ENCODE peak calls at places on chromosomes 7 and 10, in six cellular contexts. X is A549, G is GM12878, P is endothelial cell of umbilical vein, D is K562, Z is HepG2. H is an unnamed sample.

GRCh38 chr7:88339195-88339922 is 32.7 kb upstream of the STEAP4 start:
- DNase-seq in D (no peak), G (no peak), X (no peak), Z (no peak), P (no peak), H (no peak)

GRCh38 chr10:12500406-12501303 is 151.3 kb downstream of the CAMK1D start:
- DNase-seq in P (peak), G (no peak), D (peak), X (no peak), Z (no peak), H (peak)

GRCh38 chr7:149559711-149560110 is 62.1 kb upstream of the ZNF746 start:
- DNase-seq in D (no peak), P (no peak), G (no peak), X (no peak), Z (no peak), H (peak)

GRCh38 chr7:28708458-28708951 is 249.6 kb downstream of the TRIL start:
- DNase-seq in D (no peak), X (no peak), G (no peak), P (no peak), Z (no peak), H (no peak)

GRCh38 chr10:69056129-69056528 is 31.8 kb upstream of the SRGN start:
- DNase-seq in P (no peak), G (no peak), Z (no peak), X (no peak), D (peak), H (peak)

GRCh38 chr7:1662101-1662500 is 8.0 kb upstream of the ELFN1 start:
- DNase-seq in G (no peak), D (no peak), X (no peak), P (no peak), Z (peak), H (no peak)

GRCh38 chr10:91665842-91666241 is 33.0 kb upstream of the PPP1R3C start:
- DNase-seq in X (no peak), Z (no peak), G (no peak), D (peak), P (no peak), H (no peak)

GRCh38 chr10:71427246-71427645 is 30.5 kb downstream of the CDH23 start:
- DNase-seq in D (no peak), G (no peak), Z (no peak), X (no peak), P (no peak), H (no peak)

GRCh38 chr10:77548671-77549070 is 88.9 kb downstream of the KCNMA1 start:
- DNase-seq in Z (no peak), P (no peak), G (no peak), D (no peak), X (no peak), H (no peak)

GRCh38 chr7:115526272-115526671 is 504.3 kb downstream of the TFEC start:
- DNase-seq in Z (no peak), P (no peak), X (no peak), D (no peak), G (no peak), H (no peak)

GRCh38 chr7:73631558-73631957 is 7.2 kb upstream of the MLXIPL start:
- DNase-seq in X (no peak), P (no peak), D (no peak), G (no peak), Z (no peak), H (no peak)

GRCh38 chr10:7432884-7433726 is 22.3 kb upstream of the SFMBT2 start:
- DNase-seq in D (no peak), X (no peak), G (no peak), P (peak), Z (no peak), H (no peak)

GRCh38 chr10:133338080-133339071 is 1.7 kb upstream of the CALY start:
- DNase-seq in Z (no peak), G (no peak), D (no peak), X (no peak), P (no peak), H (no peak)

GRCh38 chr7:18352339-18353255 is 143.0 kb upstream of the HDAC9 start:
- DNase-seq in Z (peak), P (peak), X (peak), G (no peak), D (peak), H (peak)

GRCh38 chr10:30833625-30833970 is 198.1 kb downstream of the ZNF438 start:
- DNase-seq in X (no peak), G (no peak), D (no peak), P (no peak), Z (no peak), H (peak)

GRCh38 chr10:111916011-111916410 is 267.6 kb downstream of the GPAM start:
- DNase-seq in G (no peak), D (no peak), P (no peak), X (no peak), Z (no peak), H (no peak)

GRCh38 chr7:77327067-77327931 is 88.8 kb downstream of the GSAP start:
- DNase-seq in G (no peak), D (no peak), Z (peak), X (no peak), P (peak), H (peak)

GRCh38 chr7:767580-767940 is 40.5 kb upstream of the PRKAR1B start:
- DNase-seq in X (no peak), G (no peak), P (no peak), D (no peak), Z (no peak), H (no peak)

GRCh38 chr7:111753968-111754367 is 191.7 kb upstream of the IMMP2L start:
- DNase-seq in D (no peak), G (no peak), P (no peak), X (no peak), Z (no peak), H (no peak)

GRCh38 chr10:36759111-36759805 is 366.1 kb upstream of the ANKRD30A start:
- DNase-seq in G (no peak), P (no peak), X (peak), Z (no peak), D (no peak), H (no peak)

GRCh38 chr10:77264527-77264926 is 373.1 kb downstream of the KCNMA1 start:
- DNase-seq in D (no peak), X (no peak), P (no peak), G (no peak), Z (no peak), H (no peak)

GRCh38 chr7:116403265-116403664 is 96.3 kb upstream of the CAV2 start:
- DNase-seq in X (no peak), G (no peak), P (peak), D (no peak), Z (no peak), H (no peak)

GRCh38 chr7:129610709-129611245 is 743 bp upstream of the NRF1 start:
- DNase-seq in P (no peak), X (no peak), Z (no peak), G (no peak), D (peak), H (peak)

GRCh38 chr7:80218723-80219122 is 84.1 kb downstream of the GNAI1 start:
- DNase-seq in P (peak), Z (peak), D (no peak), X (peak), G (no peak), H (no peak)

GRCh38 chr7:140645166-140645565 is 4.6 kb upstream of the DENND2A start:
- DNase-seq in Z (no peak), D (peak), X (no peak), P (no peak), G (no peak), H (peak)

GRCh38 chr7:28688651-28689050 is 269.5 kb downstream of the TRIL start:
- DNase-seq in G (no peak), P (peak), D (no peak), X (no peak), Z (no peak), H (no peak)

GRCh38 chr10:125815764-125816163 is 7.3 kb downstream of the UROS start:
- DNase-seq in D (peak), P (no peak), G (no peak), X (no peak), Z (no peak), H (no peak)

GRCh38 chr10:50544095-50544856 is 79.5 kb downstream of the SGMS1 start:
- DNase-seq in D (no peak), P (no peak), Z (no peak), G (no peak), X (no peak), H (no peak)

GRCh38 chr10:72693599-72693915 is 1.6 kb downstream of the MCU start:
- DNase-seq in X (no peak), D (no peak), G (no peak), Z (no peak), P (no peak), H (no peak)

GRCh38 chr10:72695496-72695895 is 3.6 kb downstream of the MCU start:
- DNase-seq in P (no peak), X (no peak), G (no peak), D (no peak), Z (no peak), H (no peak)

GRCh38 chr10:72692897-72693598 is 1.1 kb downstream of the MCU start:
- DNase-seq in Z (no peak), D (peak), G (no peak), P (peak), X (no peak), H (peak)

GRCh38 chr10:72692057-72692891 is at the start of gene MCU:
- DNase-seq in Z (no peak), P (peak), X (peak), D (peak), G (no peak), H (peak)

DNA sequence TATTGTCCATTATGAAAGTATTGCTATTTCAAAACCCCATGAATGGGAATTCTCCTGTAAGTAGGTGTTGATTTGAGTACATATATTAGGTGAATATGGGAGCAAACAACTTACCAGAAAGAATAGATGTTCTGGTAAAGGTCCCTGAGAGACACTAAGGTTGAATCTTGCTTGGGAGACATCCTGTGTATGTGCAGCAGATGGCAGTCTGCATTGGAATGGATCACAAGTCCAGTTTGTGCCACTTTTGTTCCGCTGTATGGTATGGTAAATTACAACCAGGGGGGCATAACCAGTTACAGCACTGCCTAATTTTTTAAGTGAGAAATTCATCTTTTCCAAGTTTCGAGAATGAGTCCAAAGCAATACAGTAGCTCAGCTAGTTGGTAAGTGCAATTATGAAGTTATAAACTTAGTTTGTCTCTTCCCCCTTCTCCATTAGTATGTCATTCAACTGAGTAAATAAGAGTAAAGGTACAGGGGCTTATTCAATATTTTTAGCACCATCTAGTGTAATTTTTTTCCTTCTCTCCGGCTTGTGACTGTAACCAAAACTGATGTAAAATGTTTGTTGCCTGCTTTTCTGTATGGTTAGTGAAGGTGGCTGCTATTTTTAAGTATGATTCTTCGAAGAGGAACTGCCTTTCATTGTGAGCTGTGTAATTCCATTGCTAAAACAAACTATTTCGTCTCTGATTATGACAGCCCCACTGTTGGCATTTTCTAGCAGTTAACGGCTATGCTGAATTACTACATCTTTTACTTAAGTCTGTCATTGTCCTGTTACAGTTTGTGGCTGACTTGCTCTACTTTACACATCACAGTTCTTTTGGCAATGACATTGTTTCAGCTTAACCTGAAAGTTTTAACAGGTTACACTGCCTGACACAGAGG is 2.8 kb downstream of the MCU start:
- DNase-seq in D (peak), X (peak), G (no peak), P (peak), Z (peak), H (peak)
- TF ChIP-seq CTCF in D (peak), X (peak), G (peak), P (peak), Z (peak), H (peak)

GRCh38 chr10:63767512-63767911 is 246.3 kb downstream of the REEP3 start:
- DNase-seq in D (peak), P (peak), G (no peak), Z (peak), X (no peak), H (peak)
- TF ChIP-seq MYC in D (no peak), P (no peak), G (no peak), Z (no peak), X (no peak), H (no peak)

DNA sequence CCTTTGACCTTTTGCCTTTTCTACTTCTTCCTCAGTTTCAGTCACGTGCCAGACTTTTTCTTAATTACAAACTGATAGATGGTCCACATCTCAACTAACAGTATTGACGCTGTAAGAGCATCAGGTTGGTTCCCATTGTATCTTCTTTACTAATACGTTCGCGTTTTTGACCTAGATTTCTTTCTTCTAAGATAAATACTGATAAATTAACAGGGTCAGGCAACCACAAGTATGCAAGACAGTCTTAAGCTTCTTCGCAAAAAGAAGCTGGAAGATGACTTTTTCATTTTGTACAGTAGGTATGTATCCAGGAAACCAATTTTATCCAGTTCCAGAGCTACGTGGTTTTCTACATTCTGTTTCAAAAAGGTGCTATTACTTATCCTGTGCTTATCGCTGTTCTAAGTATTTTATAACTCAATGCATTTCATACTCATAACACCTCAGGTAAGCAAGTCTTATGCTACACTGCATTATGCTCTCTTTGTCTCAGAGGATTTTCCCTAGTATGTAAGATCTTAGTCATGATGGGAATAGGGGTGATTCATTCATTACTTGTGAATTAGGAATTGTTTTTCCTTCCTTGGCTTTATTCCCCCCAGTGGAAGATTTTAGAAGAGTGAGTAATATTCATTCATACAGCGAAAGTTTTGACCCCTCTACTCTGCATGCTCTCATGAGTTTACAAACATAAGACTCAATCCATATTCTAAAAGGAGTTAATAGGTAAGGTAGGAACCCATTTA is 955 bp downstream of the DUS4L start:
- DNase-seq in Z (no peak), P (peak), G (no peak), X (no peak), D (no peak), H (no peak)
- TF ChIP-seq CTCF in Z (no peak), P (no peak), G (no peak), X (no peak), D (no peak), H (no peak)

GRCh38 chr10:46526682-46527038 is 29.8 kb downstream of the GPRIN2 start:
- DNase-seq in D (no peak), X (peak), P (no peak), G (no peak), Z (no peak), H (no peak)
- TF ChIP-seq MYC in D (no peak), X (no peak), P (no peak), G (no peak), Z (no peak), H (no peak)

GRCh38 chr7:44175730-44176129 is 13.5 kb downstream of the GCK start:
- DNase-seq in X (no peak), G (no peak), P (no peak), Z (no peak), D (no peak), H (no peak)
- TF ChIP-seq CTCF in X (no peak), G (no peak), P (no peak), Z (no peak), D (no peak), H (no peak)

DNA sequence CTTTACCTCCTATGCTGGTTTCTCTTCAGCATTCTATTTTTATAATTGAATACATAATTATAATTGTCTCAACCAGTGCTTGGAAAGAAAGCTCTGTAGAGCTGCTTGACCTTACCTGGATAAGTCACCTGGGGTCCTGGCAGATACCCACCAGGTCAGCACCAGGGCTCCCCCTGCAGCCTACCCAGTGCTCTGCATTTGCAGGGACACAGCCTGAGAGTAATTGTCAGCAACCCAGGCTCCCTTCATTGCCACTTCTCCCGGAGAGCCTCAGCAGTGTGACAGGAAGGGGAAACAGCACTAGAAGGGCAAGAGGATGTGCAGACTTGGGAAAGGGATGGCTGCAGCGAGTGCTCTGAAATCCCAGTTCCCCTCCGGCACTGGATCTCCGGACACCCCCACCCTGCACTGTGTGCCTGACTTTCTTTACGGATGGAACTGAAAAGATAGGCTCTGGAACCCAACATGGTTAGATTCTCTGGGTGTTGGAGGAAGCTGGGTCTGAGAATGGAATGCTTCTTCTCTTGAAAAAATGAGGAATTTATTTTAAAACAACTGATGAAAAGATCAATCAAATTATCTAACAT is 11.4 kb upstream of the PAX4 start:
- DNase-seq in P (no peak), X (peak), D (peak), Z (peak), G (no peak), H (peak)
- TF ChIP-seq MYC in P (no peak), X (no peak), D (no peak), Z (no peak), G (no peak), H (no peak)

GRCh38 chr7:33334349-33334748 is 205.0 kb downstream of the BBS9 start:
- DNase-seq in P (peak), X (no peak), D (peak), G (no peak), Z (peak), H (peak)
- TF ChIP-seq CTCF in P (peak), X (peak), D (peak), G (peak), Z (peak), H (peak)

DNA sequence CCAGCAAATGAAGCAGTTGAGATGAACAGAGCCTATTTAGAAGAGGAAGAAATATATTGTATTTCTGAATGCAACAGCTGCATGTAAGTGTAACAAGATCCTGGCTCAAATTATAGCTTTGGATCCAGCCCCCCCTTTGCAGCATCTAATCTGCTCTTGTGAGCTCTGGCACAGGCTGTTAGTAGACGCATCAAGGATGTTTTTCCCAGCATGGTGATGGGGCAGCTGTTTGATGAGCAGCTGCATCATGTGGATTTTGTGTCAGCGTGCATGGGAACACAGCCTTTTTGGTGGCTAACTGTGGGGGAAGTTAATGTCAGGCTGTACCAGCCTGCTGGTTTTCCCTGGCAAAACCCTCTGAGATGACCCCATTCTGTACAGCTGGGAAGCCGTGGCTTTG is 70.4 kb downstream of the NPS start:
- DNase-seq in G (no peak), D (no peak), Z (no peak), X (no peak), P (no peak), H (no peak)
- TF ChIP-seq MYC in G (no peak), D (no peak), Z (no peak), X (no peak), P (no peak), H (no peak)

H was measured in NB4.